ENCODE peak calls at places on chromosomes 4 and X, in ten cellular contexts. N, K, C, G, V, P, H, W, A and O are unnamed samples.

GRCh38 chrX:120450163-120450562 is 18.9 kb downstream of the LAMP2 start:
- DNase-seq in N (no peak), K (peak), C (peak), G (no peak), V (no peak), P (peak), H (no peak), W (no peak), A (no peak), O (peak)

GRCh38 chr4:127782025-127782274 is 172 bp upstream of the HSPA4L start:
- DNase-seq in N (peak), K (no peak), C (no peak), G (peak), V (no peak), P (peak), H (no peak), W (peak), A (no peak), O (no peak)

GRCh38 chr4:3262208-3263052 is 13.5 kb downstream of the MSANTD1 start:
- DNase-seq in N (peak), K (no peak), C (no peak), G (no peak), V (peak), P (no peak), H (peak), W (no peak), A (no peak), O (no peak)

GRCh38 chr4:148964456-148964855 is 522.2 kb upstream of the NR3C2 start:
- DNase-seq in N (no peak), K (no peak), C (no peak), G (no peak), V (no peak), P (no peak), H (no peak), W (no peak), A (no peak), O (no peak)

GRCh38 chr4:139331185-139331584 is 28.9 kb upstream of the NDUFC1 start:
- DNase-seq in N (no peak), K (no peak), C (no peak), G (no peak), V (no peak), P (peak), H (no peak), W (no peak), A (no peak), O (no peak)

GRCh38 chr4:56742080-56742871 is 61.2 kb upstream of the HOPX start:
- DNase-seq in N (no peak), K (no peak), C (no peak), G (no peak), V (no peak), P (peak), H (no peak), W (no peak), A (no peak), O (no peak)

GRCh38 chrX:121102101-121102500 is 54.7 kb downstream of the GLUD2 start:
- DNase-seq in N (no peak), K (no peak), C (no peak), G (no peak), V (no peak), P (no peak), H (no peak), W (no peak), A (no peak), O (no peak)

GRCh38 chr4:38184404-38184803 is 224.2 kb downstream of the PTTG2 start:
- DNase-seq in N (no peak), K (no peak), C (no peak), G (no peak), V (no peak), P (peak), H (no peak), W (no peak), A (no peak), O (no peak)

GRCh38 chr4:76748649-76749048 is 149.3 kb downstream of the SOWAHB start:
- DNase-seq in N (peak), K (no peak), C (peak), G (no peak), V (no peak), P (peak), H (no peak), W (no peak), A (no peak), O (no peak)

GRCh38 chrX:103236296-103236695 is 18.7 kb downstream of the TCEAL8 start:
- DNase-seq in N (no peak), K (no peak), C (no peak), G (no peak), V (no peak), P (no peak), H (no peak), W (no peak), A (no peak), O (no peak)

GRCh38 chr4:128332086-128332485 is 44.5 kb upstream of the PGRMC2 start:
- DNase-seq in N (no peak), K (no peak), C (no peak), G (no peak), V (no peak), P (peak), H (no peak), W (no peak), A (no peak), O (no peak)

GRCh38 chr4:42331914-42332368 is 65.3 kb upstream of the SHISA3 start:
- DNase-seq in N (no peak), K (no peak), C (no peak), G (peak), V (peak), P (peak), H (peak), W (no peak), A (no peak), O (no peak)

GRCh38 chrX:10618911-10619310 is 1.5 kb downstream of the MID1 start:
- DNase-seq in N (no peak), K (no peak), C (no peak), G (no peak), V (no peak), P (peak), H (no peak), W (no peak), A (no peak), O (no peak)

GRCh38 chr4:26857278-26858034 is 3.2 kb upstream of the STIM2 start:
- DNase-seq in N (peak), K (peak), C (peak), G (peak), V (peak), P (peak), H (peak), W (peak), A (peak), O (peak)

GRCh38 chrX:118627084-118627758 is 100.2 kb upstream of the IL13RA1 start:
- DNase-seq in N (no peak), K (no peak), C (peak), G (no peak), V (no peak), P (peak), H (no peak), W (no peak), A (no peak), O (no peak)

GRCh38 chr4:141132689-141133145 is 552 bp downstream of the RNF150 start:
- DNase-seq in N (no peak), K (no peak), C (no peak), G (peak), V (no peak), P (peak), H (peak), W (no peak), A (no peak), O (no peak)

GRCh38 chr4:98433608-98434198 is 172.5 kb downstream of the RAP1GDS1 start:
- DNase-seq in N (no peak), K (no peak), C (no peak), G (no peak), V (no peak), P (peak), H (no peak), W (no peak), A (no peak), O (no peak)

GRCh38 chr4:102438873-102439614 is 62.1 kb upstream of the NFKB1 start:
- DNase-seq in N (no peak), K (no peak), C (no peak), G (no peak), V (no peak), P (peak), H (no peak), W (no peak), A (no peak), O (no peak)

GRCh38 chrX:109995155-109995554 is 7.8 kb upstream of the TMEM164 start:
- DNase-seq in N (no peak), K (no peak), C (no peak), G (no peak), V (no peak), P (no peak), H (no peak), W (no peak), A (no peak), O (no peak)

GRCh38 chr4:88722276-88722780 is 24.7 kb upstream of the NAP1L5 start:
- DNase-seq in N (no peak), K (no peak), C (no peak), G (peak), V (no peak), P (no peak), H (no peak), W (no peak), A (no peak), O (no peak)

GRCh38 chr4:147816382-147817254 is 84.7 kb downstream of the ARHGAP10 start:
- DNase-seq in N (no peak), K (no peak), C (no peak), G (no peak), V (no peak), P (no peak), H (no peak), W (no peak), A (no peak), O (no peak)
- H3K27ac ChIP-seq in N (peak), K (no peak), C (no peak), G (peak), V (peak), P (no peak), H (peak), W (no peak), A (peak), O (no peak)

DNA sequence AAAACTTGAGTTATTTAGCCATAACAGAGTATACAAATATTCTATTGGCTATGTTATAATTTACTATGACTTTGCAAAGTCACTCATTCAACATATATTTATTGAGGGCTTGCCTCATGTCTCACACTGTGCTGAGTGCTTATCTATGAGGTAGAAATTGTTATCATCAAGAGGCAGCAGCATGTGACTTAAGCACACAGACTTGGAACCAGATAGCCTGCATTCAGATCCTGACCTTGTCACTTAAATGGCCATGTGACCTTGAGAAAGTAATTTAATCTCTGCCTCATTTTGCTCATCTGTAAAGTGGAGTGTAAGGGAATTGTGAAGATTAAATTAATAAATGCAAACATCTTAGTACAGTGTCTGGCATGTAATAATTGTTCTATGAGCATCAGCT is 10.1 kb upstream of the EXOSC9 start:
- DNase-seq in N (no peak), K (no peak), C (no peak), G (no peak), V (no peak), P (no peak), H (no peak), W (no peak), A (no peak), O (no peak)
- H3K4me3 ChIP-seq in N (no peak), K (no peak), C (no peak), G (no peak), V (no peak), P (no peak), H (no peak), W (no peak), A (no peak), O (no peak)

GRCh38 chr4:158904815-158905214 is 136.0 kb downstream of the FNIP2 start:
- DNase-seq in N (no peak), K (no peak), C (no peak), G (no peak), V (no peak), P (no peak), H (no peak), W (no peak), A (no peak), O (no peak)

GRCh38 chr4:158903079-158903456 is 134.2 kb downstream of the FNIP2 start:
- DNase-seq in N (no peak), K (no peak), C (no peak), G (no peak), V (no peak), P (no peak), H (no peak), W (no peak), A (no peak), O (no peak)

GRCh38 chr4:158903472-158904043 is 134.7 kb downstream of the FNIP2 start:
- DNase-seq in N (no peak), K (no peak), C (no peak), G (no peak), V (no peak), P (no peak), H (no peak), W (no peak), A (no peak), O (no peak)

DNA sequence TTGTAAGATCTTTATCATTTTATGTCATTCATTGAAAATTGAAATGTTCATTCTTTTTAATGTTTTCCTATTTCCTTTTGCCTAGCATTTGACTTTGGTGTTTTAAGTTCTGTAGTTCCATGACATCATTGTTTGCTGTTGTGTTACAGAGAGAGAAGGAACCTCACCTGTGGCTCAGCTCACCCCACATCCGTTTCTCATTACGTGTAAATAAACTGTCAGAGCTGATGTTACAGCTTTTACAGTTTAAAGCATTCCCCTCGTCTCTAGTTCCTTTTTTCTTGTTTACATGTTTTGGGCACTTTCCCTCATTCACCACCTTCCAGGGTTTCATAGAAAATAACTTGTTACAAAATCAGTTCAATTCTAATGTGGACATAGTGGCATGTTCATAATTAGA is 137.2 kb downstream of the FNIP2 start:
- DNase-seq in N (no peak), K (peak), C (peak), G (no peak), V (no peak), P (no peak), H (no peak), W (no peak), A (no peak), O (peak)
- H3K27ac ChIP-seq in N (no peak), K (no peak), C (no peak), G (no peak), V (no peak), P (no peak), H (no peak), W (no peak), A (no peak), O (no peak)

DNA sequence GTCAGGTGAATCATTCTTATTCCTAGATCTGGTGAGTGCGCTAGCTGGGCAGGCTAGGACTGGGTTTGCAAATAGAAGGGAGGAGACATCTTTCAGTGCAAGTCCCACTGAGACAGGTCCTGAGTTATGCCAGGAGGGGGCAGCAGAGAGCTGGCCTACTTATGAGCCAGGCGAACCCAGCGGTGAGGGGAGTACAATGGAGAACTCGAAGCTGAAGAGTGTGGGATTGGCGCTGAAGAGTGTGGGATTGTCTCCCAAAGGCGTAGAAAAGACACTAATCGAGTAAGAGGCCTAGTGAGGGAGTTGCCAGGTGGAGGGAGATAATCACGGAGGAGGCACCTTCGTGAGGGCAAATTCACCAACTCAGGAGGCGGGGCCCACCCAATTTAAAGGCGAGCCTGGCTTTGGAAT is 91.7 kb upstream of the CXorf66 start:
- DNase-seq in N (peak), K (peak), C (peak), G (peak), V (peak), P (peak), H (peak), W (peak), A (no peak), O (peak)
- H3K4me3 ChIP-seq in N (no peak), K (no peak), C (no peak), G (no peak), V (no peak), P (no peak), H (no peak), W (no peak), A (no peak), O (no peak)

DNA sequence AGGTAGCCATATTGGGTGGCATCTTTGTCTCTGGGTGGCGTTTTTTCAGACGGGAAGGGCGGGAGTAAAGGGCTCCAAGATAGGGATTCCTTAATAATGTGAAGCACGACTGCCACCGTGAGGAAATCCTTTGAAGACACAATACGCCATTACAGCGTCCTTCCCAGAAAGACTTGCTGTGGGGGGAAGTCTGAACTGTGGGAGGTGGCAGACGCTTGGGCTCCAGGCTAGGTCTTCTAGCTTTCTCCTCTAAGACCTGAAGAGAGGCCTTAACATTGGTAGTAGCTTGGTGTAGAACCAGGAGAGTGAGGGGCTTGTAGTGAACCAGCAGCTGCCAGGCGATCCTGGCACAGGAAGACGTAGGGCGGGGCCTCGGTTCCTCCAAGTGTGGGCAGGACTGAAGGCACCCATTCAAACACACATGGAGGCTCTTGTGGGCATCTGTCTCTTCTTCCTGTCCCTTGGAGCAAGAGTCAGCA is 197.3 kb downstream of the OR13H1 start:
- DNase-seq in N (peak), K (peak), C (no peak), G (no peak), V (peak), P (no peak), H (peak), W (no peak), A (peak), O (peak)
- H3K27ac ChIP-seq in N (no peak), K (no peak), C (no peak), G (no peak), V (peak), P (no peak), H (peak), W (no peak), A (peak), O (no peak)

DNA sequence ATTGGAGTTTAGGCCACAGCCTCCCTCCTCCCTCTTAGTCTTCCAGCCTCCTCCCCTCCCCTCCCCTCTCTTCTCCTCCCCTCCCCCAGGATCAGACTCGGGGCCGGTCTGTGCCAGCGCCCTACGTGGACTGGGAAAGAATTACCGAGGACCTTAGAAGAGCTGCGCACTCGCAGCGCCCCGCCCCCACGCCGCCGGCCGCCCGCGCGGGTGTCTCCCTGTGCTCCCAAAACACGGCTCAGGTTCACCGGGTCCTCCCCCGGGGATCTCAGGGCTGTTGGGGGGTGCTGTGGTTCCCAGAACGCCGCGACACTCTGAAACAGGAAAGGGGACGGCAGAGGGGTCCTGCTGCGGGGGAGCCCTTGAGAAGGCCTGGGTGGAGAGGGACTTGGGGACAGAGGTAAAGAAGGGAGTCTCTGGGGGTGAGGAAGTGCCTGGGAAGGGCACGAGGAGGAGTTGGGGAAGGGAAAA is 122.2 kb upstream of the TBL1X start:
- DNase-seq in N (peak), K (peak), C (no peak), G (peak), V (peak), P (peak), H (peak), W (peak), A (no peak), O (peak)
- H3K4me3 ChIP-seq in N (peak), K (no peak), C (no peak), G (peak), V (peak), P (peak), H (peak), W (no peak), A (peak), O (no peak)

DNA sequence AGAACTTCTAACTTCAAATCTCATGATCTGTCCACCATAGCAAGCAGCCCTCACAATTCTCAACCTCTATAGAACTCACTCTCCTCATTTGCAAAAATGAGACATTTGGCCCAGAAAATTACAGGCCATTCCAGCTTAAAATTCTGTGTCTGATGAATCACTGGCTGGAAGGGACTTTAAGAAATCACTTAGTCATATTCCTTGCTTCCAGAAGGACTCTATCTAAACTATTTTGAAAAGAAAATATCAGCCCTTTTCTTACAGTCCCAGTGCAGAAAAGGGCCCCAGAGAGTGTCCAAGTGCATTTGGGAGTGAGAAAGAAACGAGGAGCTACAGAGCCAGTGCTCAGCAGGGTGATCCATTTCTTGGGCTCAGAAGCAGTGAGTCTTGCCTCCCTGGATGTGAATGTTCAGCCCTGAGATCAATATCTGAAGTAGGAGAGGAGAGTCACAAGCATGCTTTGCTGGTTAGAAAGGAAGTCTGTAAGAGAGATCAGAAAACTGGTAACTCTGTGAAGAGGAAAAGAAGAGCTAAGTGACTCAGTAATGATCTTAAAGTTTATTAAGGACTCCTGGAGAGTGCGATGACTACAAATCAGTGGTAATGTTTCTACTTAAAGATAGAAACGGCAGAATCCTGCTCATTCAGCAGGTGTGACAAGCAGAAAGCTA is 139.8 kb downstream of the PALLD start:
- DNase-seq in N (no peak), K (no peak), C (no peak), G (no peak), V (no peak), P (peak), H (no peak), W (no peak), A (no peak), O (no peak)
- H3K27ac ChIP-seq in N (peak), K (no peak), C (no peak), G (peak), V (peak), P (peak), H (peak), W (peak), A (peak), O (no peak)

DNA sequence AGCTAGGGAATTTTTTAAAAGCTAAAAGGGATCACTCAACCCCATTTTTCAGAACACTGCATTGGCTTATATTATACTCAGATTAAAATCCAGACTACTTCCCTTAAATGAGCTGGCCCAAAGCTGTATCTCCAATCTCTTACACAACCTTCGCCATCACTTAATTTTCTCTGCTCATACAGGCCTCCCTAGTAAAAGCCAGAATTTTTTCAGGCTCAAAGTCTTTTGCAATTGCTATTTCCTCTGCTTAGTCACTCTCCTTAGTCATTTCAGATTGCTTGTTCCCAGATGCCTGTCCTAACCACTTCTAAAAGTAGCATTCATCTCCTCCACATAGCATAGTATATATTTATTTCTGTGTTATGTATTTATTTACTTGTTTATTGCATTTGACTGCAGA is 1587.9 kb upstream of the ADGRL3 start:
- DNase-seq in N (no peak), K (no peak), C (no peak), G (no peak), V (no peak), P (peak), H (no peak), W (no peak), A (no peak), O (no peak)
- H3K4me3 ChIP-seq in N (no peak), K (no peak), C (no peak), G (no peak), V (no peak), P (no peak), H (no peak), W (no peak), A (no peak), O (no peak)